ENCODE peak calls at places on chromosome 13, in four cellular contexts. L is retinal pigment epithelial cell, Y is NCI-H146, R is T-helper 9 cell. H is an unnamed sample.

GRCh38 chr13:80873589-80873988 is 532.7 kb upstream of the SPRY2 start:
- DNase-seq in L (no peak), Y (no peak), R (no peak), H (no peak)

GRCh38 chr13:33999830-34000605 is 182.1 kb downstream of the RFC3 start:
- DNase-seq in L (no peak), Y (peak; percentile 75), R (no peak), H (peak; percentile 62)

GRCh38 chr13:99442273-99442895 is 58.9 kb upstream of the TM9SF2 start:
- DNase-seq in L (no peak), Y (peak; percentile 37), R (peak; percentile 41), H (peak; percentile 42)

GRCh38 chr13:100540621-100541020 is 48.0 kb downstream of the GGACT start:
- DNase-seq in L (no peak), Y (no peak), R (no peak), H (no peak)

GRCh38 chr13:80751854-80752253 is 410.9 kb upstream of the SPRY2 start:
- DNase-seq in L (no peak), Y (no peak), R (no peak), H (peak; percentile 36)

GRCh38 chr13:98804336-98804855 is 51.9 kb upstream of the SLC15A1 start:
- DNase-seq in L (no peak), Y (no peak), R (no peak), H (no peak)

GRCh38 chr13:88926890-88927502 is 1255.8 kb downstream of the SLITRK5 start:
- DNase-seq in L (no peak), Y (no peak), R (no peak), H (no peak)

GRCh38 chr13:23467048-23467931 is 33.8 kb upstream of the SACS start:
- DNase-seq in L (no peak), Y (no peak), R (no peak), H (no peak)

GRCh38 chr13:46198794-46199193 is 12.9 kb upstream of the LRRC63 start:
- DNase-seq in L (no peak), Y (no peak), R (no peak), H (no peak)

GRCh38 chr13:106942558-106942957 is 374.6 kb upstream of the ARGLU1 start:
- DNase-seq in L (no peak), Y (no peak), R (no peak), H (no peak)

GRCh38 chr13:79749985-79750551 is 269.1 kb downstream of the NDFIP2 start:
- DNase-seq in L (peak; percentile 96), Y (no peak), R (no peak), H (no peak)

GRCh38 chr13:96677029-96677428 is 317.2 kb downstream of the OXGR1 start:
- DNase-seq in L (no peak), Y (no peak), R (no peak), H (no peak)

GRCh38 chr13:34657716-34658115 is 284.4 kb upstream of the NBEA start:
- DNase-seq in L (no peak), Y (no peak), R (no peak), H (no peak)

GRCh38 chr13:103640617-103641016 is 574.4 kb upstream of the SLC10A2 start:
- DNase-seq in L (no peak), Y (peak; percentile 83), R (no peak), H (peak; percentile 57)

GRCh38 chr13:23899555-23899954 is 2.3 kb upstream of the C1QTNF9B start:
- DNase-seq in L (no peak), Y (no peak), R (no peak), H (peak; percentile 2)

GRCh38 chr13:51934461-51935087 is 72.8 kb downstream of the CCDC70 start:
- DNase-seq in L (no peak), Y (peak; percentile 54), R (no peak), H (no peak)

GRCh38 chr13:99421271-99421670 is 80.0 kb upstream of the TM9SF2 start:
- DNase-seq in L (no peak), Y (no peak), R (no peak), H (no peak)

GRCh38 chr13:71602327-71602726 is 264.7 kb downstream of the DACH1 start:
- DNase-seq in L (no peak), Y (peak; percentile 71), R (no peak), H (no peak)

GRCh38 chr13:98142427-98143156 is at the start of gene FARP1:
- DNase-seq in L (no peak), Y (peak; percentile 93), R (no peak), H (peak; percentile 96)

GRCh38 chr13:37701972-37702371 is 103.4 kb upstream of the POSTN start:
- DNase-seq in L (no peak), Y (no peak), R (no peak), H (no peak)

GRCh38 chr13:33554919-33555791 is 262.8 kb upstream of the RFC3 start:
- DNase-seq in L (no peak), Y (no peak), R (no peak), H (no peak)

GRCh38 chr13:95335667-95336066 is 34.4 kb upstream of the ABCC4 start:
- DNase-seq in L (no peak), Y (no peak), R (no peak), H (no peak)

GRCh38 chr13:114009590-114010400 is 35.9 kb upstream of the C13orf46 start:
- DNase-seq in L (no peak), Y (no peak), R (no peak), H (no peak)

GRCh38 chr13:95438297-95438696 is 114.2 kb upstream of the CLDN10 start:
- DNase-seq in L (no peak), Y (no peak), R (no peak), H (no peak)

GRCh38 chr13:48302920-48303330 is 626 bp upstream of the RB1 start:
- DNase-seq in L (no peak), Y (peak; percentile 45), R (no peak), H (no peak)

GRCh38 chr13:101424381-101425155 is 8.3 kb upstream of the NALCN start:
- DNase-seq in L (peak; percentile 66), Y (peak; percentile 72), R (no peak), H (no peak)

H was measured in NCI-H1417.